ENCODE peak calls at places on chromosomes 7 and 10, in ten cellular contexts. One of them, this sample, is unnamed.

GRCh38 chr7:31027161-31027965 is 24.7 kb upstream of the ADCYAP1R1 start:
- DNase-seq in nephron progenitor cell: peak; percentile 72
- DNase-seq in substantia nigra: no peak
- DNase-seq in GM13976: peak; percentile 50
- DNase-seq in heart right ventricle: peak; percentile 44
- DNase-seq in AML-193: no peak
- DNase-seq in brain microvascular endothelial cell: no peak
- DNase-seq in psoas muscle: no peak
- DNase-seq in central memory CD4-positive, alpha-beta T cell: no peak
- DNase-seq in left ventricle myocardium superior: peak; percentile 71
- DNase-seq in this sample: no peak

GRCh38 chr7:20506175-20506574 is 109.3 kb upstream of the ABCB5 start:
- DNase-seq in heart right ventricle: no peak
- DNase-seq in brain microvascular endothelial cell: no peak
- DNase-seq in nephron progenitor cell: no peak
- DNase-seq in substantia nigra: no peak
- DNase-seq in left ventricle myocardium superior: no peak
- DNase-seq in psoas muscle: no peak
- DNase-seq in GM13976: no peak
- DNase-seq in AML-193: no peak
- DNase-seq in central memory CD4-positive, alpha-beta T cell: no peak
- DNase-seq in this sample: no peak

GRCh38 chr10:132877473-132877872 is 64.9 kb downstream of the CFAP46 start:
- DNase-seq in left ventricle myocardium superior: peak; percentile 15
- DNase-seq in substantia nigra: no peak
- DNase-seq in AML-193: no peak
- DNase-seq in central memory CD4-positive, alpha-beta T cell: no peak
- DNase-seq in brain microvascular endothelial cell: no peak
- DNase-seq in GM13976: no peak
- DNase-seq in heart right ventricle: no peak
- DNase-seq in psoas muscle: peak; percentile 32
- DNase-seq in nephron progenitor cell: no peak
- DNase-seq in this sample: no peak

GRCh38 chr7:1413936-1414639 is 45.2 kb downstream of the MICALL2 start:
- DNase-seq in nephron progenitor cell: no peak
- DNase-seq in psoas muscle: no peak
- DNase-seq in GM13976: no peak
- DNase-seq in central memory CD4-positive, alpha-beta T cell: no peak
- DNase-seq in substantia nigra: no peak
- DNase-seq in AML-193: no peak
- DNase-seq in left ventricle myocardium superior: no peak
- DNase-seq in brain microvascular endothelial cell: no peak
- DNase-seq in heart right ventricle: no peak
- DNase-seq in this sample: no peak

GRCh38 chr10:96390460-96390864 is 31.7 kb upstream of the OPALIN start:
- DNase-seq in psoas muscle: peak; percentile 93
- DNase-seq in left ventricle myocardium superior: peak; percentile 91
- DNase-seq in brain microvascular endothelial cell: no peak
- DNase-seq in central memory CD4-positive, alpha-beta T cell: no peak
- DNase-seq in substantia nigra: peak; percentile 35
- DNase-seq in AML-193: no peak
- DNase-seq in heart right ventricle: peak; percentile 79
- DNase-seq in GM13976: no peak
- DNase-seq in nephron progenitor cell: no peak
- DNase-seq in this sample: peak; percentile 97

GRCh38 chr10:94546058-94546595 is 539 bp downstream of the HELLS start:
- DNase-seq in AML-193: peak; percentile 33
- DNase-seq in central memory CD4-positive, alpha-beta T cell: no peak
- DNase-seq in GM13976: peak; percentile 32
- DNase-seq in heart right ventricle: no peak
- DNase-seq in nephron progenitor cell: no peak
- DNase-seq in brain microvascular endothelial cell: peak; percentile 5
- DNase-seq in substantia nigra: no peak
- DNase-seq in psoas muscle: no peak
- DNase-seq in left ventricle myocardium superior: no peak
- DNase-seq in this sample: no peak

GRCh38 chr10:60192986-60193385 is 196.7 kb downstream of the ANK3 start:
- DNase-seq in nephron progenitor cell: no peak
- DNase-seq in GM13976: no peak
- DNase-seq in substantia nigra: no peak
- DNase-seq in brain microvascular endothelial cell: no peak
- DNase-seq in central memory CD4-positive, alpha-beta T cell: no peak
- DNase-seq in heart right ventricle: no peak
- DNase-seq in AML-193: no peak
- DNase-seq in psoas muscle: no peak
- DNase-seq in left ventricle myocardium superior: no peak
- DNase-seq in this sample: no peak

GRCh38 chr7:144018065-144018464 is 17.9 kb downstream of the OR6B1 start:
- DNase-seq in AML-193: no peak
- DNase-seq in brain microvascular endothelial cell: no peak
- DNase-seq in substantia nigra: no peak
- DNase-seq in central memory CD4-positive, alpha-beta T cell: no peak
- DNase-seq in psoas muscle: no peak
- DNase-seq in left ventricle myocardium superior: no peak
- DNase-seq in heart right ventricle: no peak
- DNase-seq in GM13976: no peak
- DNase-seq in nephron progenitor cell: no peak
- DNase-seq in this sample: no peak

GRCh38 chr10:121460733-121461132 is 137.5 kb downstream of the FGFR2 start:
- DNase-seq in left ventricle myocardium superior: no peak
- DNase-seq in nephron progenitor cell: no peak
- DNase-seq in brain microvascular endothelial cell: no peak
- DNase-seq in psoas muscle: no peak
- DNase-seq in substantia nigra: no peak
- DNase-seq in GM13976: no peak
- DNase-seq in heart right ventricle: no peak
- DNase-seq in central memory CD4-positive, alpha-beta T cell: no peak
- DNase-seq in AML-193: no peak
- DNase-seq in this sample: no peak

GRCh38 chr7:142866361-142867096 is 11.7 kb downstream of the EPHB6 start:
- DNase-seq in brain microvascular endothelial cell: no peak
- DNase-seq in central memory CD4-positive, alpha-beta T cell: no peak
- DNase-seq in substantia nigra: no peak
- DNase-seq in GM13976: peak; percentile 68
- DNase-seq in psoas muscle: peak; percentile 43
- DNase-seq in left ventricle myocardium superior: peak; percentile 50
- DNase-seq in nephron progenitor cell: peak; percentile 60
- DNase-seq in AML-193: peak; percentile 13
- DNase-seq in heart right ventricle: no peak
- DNase-seq in this sample: peak; percentile 82

GRCh38 chr10:123203393-123204126 is 49.4 kb downstream of the BUB3 start:
- DNase-seq in central memory CD4-positive, alpha-beta T cell: no peak
- DNase-seq in GM13976: no peak
- DNase-seq in AML-193: no peak
- DNase-seq in nephron progenitor cell: no peak
- DNase-seq in heart right ventricle: no peak
- DNase-seq in left ventricle myocardium superior: no peak
- DNase-seq in substantia nigra: no peak
- DNase-seq in brain microvascular endothelial cell: no peak
- DNase-seq in psoas muscle: no peak
- DNase-seq in this sample: peak; percentile 19

This sample was measured in pancreas.